ENCODE peak calls at places on chromosomes 4 and X, in seven cellular contexts. One of them, this sample, is unnamed.

GRCh38 chr4:178322524-178323183 is 880.4 kb upstream of the AGA start:
- DNase-seq in GM12891: no peak
- DNase-seq in K562: no peak
- DNase-seq in H1: no peak
- DNase-seq in SK-N-SH: no peak
- DNase-seq in GM12878: no peak
- DNase-seq in HepG2: no peak
- DNase-seq in this sample: no peak

GRCh38 chrX:39854772-39855747 is 242.7 kb downstream of the BCOR start:
- DNase-seq in K562: no peak
- DNase-seq in SK-N-SH: no peak
- DNase-seq in GM12891: no peak
- DNase-seq in HepG2: no peak
- DNase-seq in H1: no peak
- DNase-seq in GM12878: peak
- DNase-seq in this sample: peak

GRCh38 chr4:153448003-153448731 is 18.0 kb upstream of the TMEM131L start:
- DNase-seq in HepG2: no peak
- DNase-seq in GM12878: no peak
- DNase-seq in GM12891: no peak
- DNase-seq in H1: no peak
- DNase-seq in K562: no peak
- DNase-seq in SK-N-SH: peak
- DNase-seq in this sample: no peak

GRCh38 chr4:4735870-4736269 is 123.6 kb upstream of the MSX1 start:
- DNase-seq in GM12878: no peak
- DNase-seq in SK-N-SH: no peak
- DNase-seq in K562: no peak
- DNase-seq in H1: no peak
- DNase-seq in GM12891: no peak
- DNase-seq in HepG2: no peak
- DNase-seq in this sample: no peak

GRCh38 chr4:178090640-178091411 is 648.6 kb upstream of the AGA start:
- DNase-seq in GM12891: no peak
- DNase-seq in SK-N-SH: peak
- DNase-seq in HepG2: no peak
- DNase-seq in GM12878: no peak
- DNase-seq in K562: no peak
- DNase-seq in H1: no peak
- DNase-seq in this sample: no peak

GRCh38 chr4:8260656-8261111 is 8.9 kb upstream of the HTRA3 start:
- DNase-seq in HepG2: no peak
- DNase-seq in H1: no peak
- DNase-seq in SK-N-SH: peak
- DNase-seq in GM12878: no peak
- DNase-seq in GM12891: no peak
- DNase-seq in K562: no peak
- DNase-seq in this sample: no peak

GRCh38 chr4:110172972-110173371 is 25.4 kb downstream of the ELOVL6 start:
- DNase-seq in K562: no peak
- DNase-seq in GM12891: no peak
- DNase-seq in H1: no peak
- DNase-seq in HepG2: no peak
- DNase-seq in SK-N-SH: no peak
- DNase-seq in GM12878: no peak
- DNase-seq in this sample: no peak

GRCh38 chrX:129540068-129540653 is at the start of gene OCRL:
- DNase-seq in GM12891: peak
- DNase-seq in H1: no peak
- DNase-seq in GM12878: no peak
- DNase-seq in HepG2: peak
- DNase-seq in K562: peak
- DNase-seq in SK-N-SH: peak
- DNase-seq in this sample: peak

GRCh38 chrX:119871245-119871598 is 311 bp downstream of the RNF113A start:
- DNase-seq in K562: no peak
- DNase-seq in GM12891: no peak
- DNase-seq in HepG2: no peak
- DNase-seq in H1: no peak
- DNase-seq in SK-N-SH: peak
- DNase-seq in GM12878: no peak
- DNase-seq in this sample: no peak

GRCh38 chr4:6371827-6372226 is 100.6 kb downstream of the PPP2R2C start:
- DNase-seq in GM12878: no peak
- DNase-seq in SK-N-SH: no peak
- DNase-seq in HepG2: no peak
- DNase-seq in H1: no peak
- DNase-seq in GM12891: no peak
- DNase-seq in K562: no peak
- DNase-seq in this sample: no peak

GRCh38 chr4:186719925-186720694 is 3.5 kb downstream of the FAT1 start:
- DNase-seq in HepG2: no peak
- DNase-seq in SK-N-SH: no peak
- DNase-seq in K562: peak
- DNase-seq in H1: no peak
- DNase-seq in GM12878: no peak
- DNase-seq in GM12891: no peak
- DNase-seq in this sample: no peak

GRCh38 chr4:1198070-1198844 is 25.9 kb upstream of the SPON2 start:
- DNase-seq in H1: no peak
- DNase-seq in K562: no peak
- DNase-seq in GM12878: no peak
- DNase-seq in HepG2: no peak
- DNase-seq in SK-N-SH: peak
- DNase-seq in GM12891: no peak
- DNase-seq in this sample: no peak

GRCh38 chr4:65865489-65865888 is 195.2 kb upstream of the EPHA5 start:
- DNase-seq in GM12878: no peak
- DNase-seq in GM12891: no peak
- DNase-seq in SK-N-SH: peak
- DNase-seq in H1: no peak
- DNase-seq in K562: peak
- DNase-seq in HepG2: peak
- DNase-seq in this sample: no peak

GRCh38 chr4:123301942-123302341 is 94.7 kb upstream of the SPRY1 start:
- DNase-seq in HepG2: no peak
- DNase-seq in GM12878: no peak
- DNase-seq in SK-N-SH: no peak
- DNase-seq in GM12891: no peak
- DNase-seq in K562: no peak
- DNase-seq in H1: no peak
- DNase-seq in this sample: no peak

GRCh38 chr4:113375964-113376666 is 326.7 kb downstream of the ANK2 start:
- DNase-seq in SK-N-SH: no peak
- DNase-seq in HepG2: no peak
- DNase-seq in GM12891: no peak
- DNase-seq in H1: no peak
- DNase-seq in GM12878: no peak
- DNase-seq in K562: no peak
- DNase-seq in this sample: no peak

GRCh38 chrX:34197946-34198345 is 65.8 kb upstream of the FAM47A start:
- DNase-seq in GM12878: no peak
- DNase-seq in H1: no peak
- DNase-seq in SK-N-SH: no peak
- DNase-seq in HepG2: no peak
- DNase-seq in GM12891: no peak
- DNase-seq in K562: no peak
- DNase-seq in this sample: no peak

GRCh38 chr4:107472265-107472948 is 247.6 kb downstream of the PAPSS1 start:
- DNase-seq in GM12891: no peak
- DNase-seq in H1: no peak
- DNase-seq in SK-N-SH: peak
- DNase-seq in HepG2: no peak
- DNase-seq in GM12878: no peak
- DNase-seq in K562: no peak
- DNase-seq in this sample: no peak

GRCh38 chr4:157245351-157245750 is 24.8 kb downstream of the GRIA2 start:
- DNase-seq in GM12878: no peak
- DNase-seq in K562: no peak
- DNase-seq in H1: no peak
- DNase-seq in SK-N-SH: no peak
- DNase-seq in HepG2: no peak
- DNase-seq in GM12891: no peak
- DNase-seq in this sample: no peak

GRCh38 chrX:101462892-101463291 is 22.4 kb upstream of the ARMCX4 start:
- DNase-seq in GM12878: no peak
- DNase-seq in GM12891: no peak
- DNase-seq in K562: peak
- DNase-seq in HepG2: peak
- DNase-seq in SK-N-SH: peak
- DNase-seq in H1: no peak
- DNase-seq in this sample: no peak

GRCh38 chrX:8254386-8254785 is 83.3 kb upstream of the VCX2 start:
- DNase-seq in SK-N-SH: no peak
- DNase-seq in HepG2: no peak
- DNase-seq in K562: no peak
- DNase-seq in GM12878: no peak
- DNase-seq in GM12891: no peak
- DNase-seq in H1: no peak
- DNase-seq in this sample: no peak

GRCh38 chr4:13515268-13515667 is 29.0 kb downstream of the NKX3-2 start:
- DNase-seq in SK-N-SH: no peak
- DNase-seq in H1: no peak
- DNase-seq in HepG2: no peak
- DNase-seq in GM12878: no peak
- DNase-seq in GM12891: no peak
- DNase-seq in K562: no peak
- DNase-seq in this sample: no peak

GRCh38 chr4:39814403-39815185 is 116.7 kb downstream of the UBE2K start:
- DNase-seq in K562: no peak
- DNase-seq in HepG2: peak
- DNase-seq in SK-N-SH: peak
- DNase-seq in GM12878: no peak
- DNase-seq in GM12891: no peak
- DNase-seq in H1: no peak
- DNase-seq in this sample: no peak

GRCh38 chr4:70559216-70559830 is 32.7 kb upstream of the AMBN start:
- DNase-seq in HepG2: peak
- DNase-seq in GM12878: no peak
- DNase-seq in GM12891: peak
- DNase-seq in H1: no peak
- DNase-seq in SK-N-SH: peak
- DNase-seq in K562: peak
- DNase-seq in this sample: peak

GRCh38 chr4:16001484-16001858 is 38.5 kb upstream of the FGFBP2 start:
- DNase-seq in HepG2: peak
- DNase-seq in GM12891: peak
- DNase-seq in H1: peak
- DNase-seq in GM12878: peak
- DNase-seq in K562: peak
- DNase-seq in SK-N-SH: peak
- DNase-seq in this sample: peak

GRCh38 chrX:12971282-12972003 is 3.5 kb upstream of the TMSB4X start:
- DNase-seq in K562: no peak
- DNase-seq in GM12878: no peak
- DNase-seq in GM12891: no peak
- DNase-seq in HepG2: no peak
- DNase-seq in SK-N-SH: no peak
- DNase-seq in H1: no peak
- DNase-seq in this sample: no peak
- TF ChIP-seq POLR2AphosphoS5 in K562: no peak
- TF ChIP-seq POLR2AphosphoS5 in GM12878: no peak
- TF ChIP-seq POLR2AphosphoS5 in GM12891: no peak
- TF ChIP-seq POLR2AphosphoS5 in HepG2: no peak
- TF ChIP-seq POLR2AphosphoS5 in SK-N-SH: no peak
- TF ChIP-seq POLR2AphosphoS5 in H1: no peak
- TF ChIP-seq POLR2AphosphoS5 in this sample: peak

GRCh38 chrX:147848009-147848408 is 63.7 kb upstream of the FMR1 start:
- DNase-seq in SK-N-SH: no peak
- DNase-seq in GM12878: no peak
- DNase-seq in H1: no peak
- DNase-seq in K562: no peak
- DNase-seq in GM12891: no peak
- DNase-seq in HepG2: no peak
- DNase-seq in this sample: no peak
- TF ChIP-seq TAF1 in SK-N-SH: no peak
- TF ChIP-seq TAF1 in GM12878: no peak
- TF ChIP-seq TAF1 in H1: no peak
- TF ChIP-seq TAF1 in K562: no peak
- TF ChIP-seq TAF1 in GM12891: no peak
- TF ChIP-seq TAF1 in HepG2: no peak
- TF ChIP-seq TAF1 in this sample: no peak

GRCh38 chrX:135003876-135004623 is 13.3 kb downstream of the SMIM10 start:
- DNase-seq in H1: peak
- DNase-seq in GM12891: peak
- DNase-seq in GM12878: peak
- DNase-seq in HepG2: peak
- DNase-seq in SK-N-SH: peak
- DNase-seq in K562: peak
- DNase-seq in this sample: peak
- TF ChIP-seq POLR2AphosphoS5 in H1: peak
- TF ChIP-seq POLR2AphosphoS5 in GM12891: no peak
- TF ChIP-seq POLR2AphosphoS5 in GM12878: no peak
- TF ChIP-seq POLR2AphosphoS5 in HepG2: no peak
- TF ChIP-seq POLR2AphosphoS5 in SK-N-SH: peak
- TF ChIP-seq POLR2AphosphoS5 in K562: no peak
- TF ChIP-seq POLR2AphosphoS5 in this sample: no peak

DNA sequence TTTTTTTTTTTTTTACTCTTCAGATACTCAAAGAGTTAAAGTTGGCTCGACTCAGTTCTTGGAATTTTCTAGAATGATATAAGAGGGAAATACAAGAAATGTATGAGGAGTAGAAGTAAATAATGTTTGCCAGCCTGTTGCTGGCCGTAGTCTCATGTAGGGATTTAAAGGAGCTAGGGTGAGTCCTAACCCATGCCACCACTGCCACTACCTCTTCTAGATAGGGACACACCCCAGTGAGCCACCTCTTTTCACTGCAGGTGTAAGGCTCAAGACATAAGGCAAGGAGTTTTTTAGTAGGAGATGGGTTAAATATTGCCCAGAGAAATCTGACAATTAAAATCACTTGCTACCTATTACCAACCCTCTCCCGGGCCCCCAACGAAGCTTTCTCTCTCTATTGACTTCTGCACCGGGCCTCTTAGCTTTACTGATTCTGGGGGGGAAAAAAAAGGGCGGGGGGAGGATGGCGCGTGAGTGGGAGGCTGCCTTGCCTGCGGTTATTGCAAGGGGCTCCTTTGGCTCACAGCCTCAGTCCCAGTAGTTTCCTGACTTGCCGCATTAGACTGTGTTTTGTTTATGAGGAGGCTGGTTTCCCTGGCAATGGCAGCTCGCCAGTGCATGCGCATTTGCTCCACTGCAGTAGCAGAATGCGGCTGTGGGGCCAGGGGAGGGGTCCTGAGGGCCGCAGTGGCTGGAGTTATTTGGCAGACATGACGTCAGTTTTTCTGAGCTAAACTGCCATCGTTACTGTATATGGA is 3.0 kb downstream of the LINC00632 start:
- DNase-seq in HepG2: no peak
- DNase-seq in H1: peak
- DNase-seq in GM12878: no peak
- DNase-seq in K562: no peak
- DNase-seq in GM12891: no peak
- DNase-seq in SK-N-SH: peak
- DNase-seq in this sample: no peak
- TF ChIP-seq TAF1 in HepG2: no peak
- TF ChIP-seq TAF1 in H1: peak
- TF ChIP-seq TAF1 in GM12878: no peak
- TF ChIP-seq TAF1 in K562: no peak
- TF ChIP-seq TAF1 in GM12891: no peak
- TF ChIP-seq TAF1 in SK-N-SH: no peak
- TF ChIP-seq TAF1 in this sample: no peak